ENCODE peak calls at places on chromosomes 6 and 20, in ten cellular contexts. L is thoracic aorta; M is WERI-Rb-1; C is GM12878; G is esophagus squamous epithelium; U is neuronal stem cell; R is cardiac muscle cell; A is left ventricle myocardium inferior; Y is CD8-positive, alpha-beta T cell; O is tibial nerve. I is an unnamed sample. For H3K27me3, the result is how much of the 10 kb centered on the place peaks cover.

GRCh38 chr20:23246682-23247664 is 103.6 kb upstream of the NXT1 start:
- DNase-seq in L (no peak), M (no peak), C (peak), G (no peak), U (no peak), R (no peak), A (peak), Y (no peak), O (peak), I (no peak)

GRCh38 chr20:61933481-61933950 is 132.2 kb downstream of the TAF4 start:
- DNase-seq in L (no peak), M (peak), C (no peak), G (no peak), U (no peak), R (no peak), A (no peak), Y (no peak), O (no peak), I (no peak)

GRCh38 chr20:25248501-25249172 is 752 bp downstream of the PYGB start:
- DNase-seq in L (no peak), M (peak), C (no peak), G (no peak), U (peak), R (peak), A (peak), Y (no peak), O (no peak), I (no peak)

GRCh38 chr6:127300411-127300810 is 33.7 kb downstream of the RNF146 start:
- DNase-seq in L (no peak), M (no peak), C (no peak), G (no peak), U (no peak), R (peak), A (no peak), Y (no peak), O (no peak), I (no peak)

GRCh38 chr20:584375-585301 is 25.5 kb downstream of the TCF15 start:
- DNase-seq in L (no peak), M (no peak), C (no peak), G (no peak), U (no peak), R (peak), A (no peak), Y (no peak), O (no peak), I (peak)

GRCh38 chr6:6178795-6179194 is 141.7 kb downstream of the F13A1 start:
- DNase-seq in L (no peak), M (no peak), C (no peak), G (no peak), U (no peak), R (no peak), A (no peak), Y (no peak), O (no peak), I (no peak)

GRCh38 chr20:48342822-48343513 is 484.8 kb downstream of the PREX1 start:
- DNase-seq in L (no peak), M (no peak), C (no peak), G (no peak), U (no peak), R (no peak), A (no peak), Y (no peak), O (no peak), I (no peak)

GRCh38 chr6:34346175-34347119 is 46.0 kb downstream of the NUDT3 start:
- DNase-seq in L (no peak), M (no peak), C (peak), G (no peak), U (no peak), R (no peak), A (no peak), Y (no peak), O (no peak), I (no peak)

GRCh38 chr6:16725145-16725864 is 36.0 kb downstream of the ATXN1 start:
- DNase-seq in L (no peak), M (no peak), C (no peak), G (no peak), U (no peak), R (no peak), A (no peak), Y (no peak), O (no peak), I (no peak)

GRCh38 chr6:84867521-84867920 is 103.1 kb upstream of the TBX18 start:
- DNase-seq in L (no peak), M (no peak), C (no peak), G (no peak), U (no peak), R (no peak), A (no peak), Y (no peak), O (no peak), I (no peak)

GRCh38 chr6:4180653-4181255 is 45.4 kb upstream of the ECI2 start:
- DNase-seq in L (no peak), M (no peak), C (no peak), G (no peak), U (peak), R (no peak), A (no peak), Y (no peak), O (no peak), I (no peak)

GRCh38 chr6:1569377-1569776 is 40.3 kb upstream of the FOXC1 start:
- DNase-seq in L (no peak), M (no peak), C (no peak), G (no peak), U (no peak), R (no peak), A (no peak), Y (no peak), O (no peak), I (no peak)

GRCh38 chr6:41379314-41379713 is 43.9 kb downstream of the NCR2 start:
- DNase-seq in L (no peak), M (no peak), C (no peak), G (no peak), U (no peak), R (no peak), A (no peak), Y (no peak), O (no peak), I (no peak)

GRCh38 chr20:18973499-18974173 is 160.1 kb downstream of the SCP2D1 start:
- DNase-seq in L (no peak), M (no peak), C (no peak), G (no peak), U (no peak), R (no peak), A (no peak), Y (no peak), O (peak), I (no peak)

GRCh38 chr6:156510242-156510641 is 266.9 kb upstream of the ARID1B start:
- DNase-seq in L (no peak), M (no peak), C (no peak), G (no peak), U (no peak), R (no peak), A (no peak), Y (no peak), O (no peak), I (no peak)

GRCh38 chr20:13017883-13018535 is 9.2 kb downstream of the SPTLC3 start:
- DNase-seq in L (no peak), M (no peak), C (no peak), G (no peak), U (no peak), R (no peak), A (no peak), Y (no peak), O (no peak), I (no peak)

GRCh38 chr6:144678844-144679243 is 393.7 kb downstream of the UTRN start:
- DNase-seq in L (no peak), M (no peak), C (no peak), G (no peak), U (no peak), R (no peak), A (no peak), Y (no peak), O (no peak), I (no peak)

GRCh38 chr20:14453259-14453658 is 115.8 kb upstream of the FLRT3 start:
- DNase-seq in L (no peak), M (no peak), C (no peak), G (no peak), U (no peak), R (peak), A (no peak), Y (no peak), O (no peak), I (no peak)

GRCh38 chr6:169097336-169098052 is 156.2 kb downstream of the THBS2 start:
- DNase-seq in L (no peak), M (peak), C (no peak), G (no peak), U (peak), R (no peak), A (no peak), Y (no peak), O (peak), I (no peak)

GRCh38 chr20:1813101-1813529 is 82.1 kb upstream of the SIRPA start:
- DNase-seq in L (peak), M (no peak), C (no peak), G (no peak), U (no peak), R (no peak), A (peak), Y (no peak), O (peak), I (no peak)

GRCh38 chr6:25709761-25710160 is 44.8 kb upstream of the SLC17A4 start:
- DNase-seq in L (no peak), M (no peak), C (no peak), G (no peak), U (no peak), R (no peak), A (no peak), Y (no peak), O (no peak), I (no peak)

GRCh38 chr20:63135411-63135810 is 80.5 kb downstream of the YTHDF1 start:
- DNase-seq in L (no peak), M (no peak), C (no peak), G (no peak), U (no peak), R (no peak), A (no peak), Y (no peak), O (no peak), I (no peak)

GRCh38 chr6:44219815-44220784 is 3.3 kb upstream of the SLC29A1 start:
- DNase-seq in L (no peak), M (no peak), C (no peak), G (no peak), U (no peak), R (no peak), A (no peak), Y (no peak), O (no peak), I (no peak)

GRCh38 chr6:27720607-27721580 is 191.3 kb downstream of the OR2B2 start:
- DNase-seq in L (no peak), M (no peak), C (no peak), G (no peak), U (peak), R (no peak), A (no peak), Y (no peak), O (no peak), I (no peak)

GRCh38 chr6:108712946-108713345 is 135.3 kb upstream of the ARMC2 start:
- DNase-seq in L (no peak), M (no peak), C (no peak), G (no peak), U (no peak), R (no peak), A (no peak), Y (no peak), O (no peak), I (peak)

GRCh38 chr20:57656252-57656820 is 36.1 kb upstream of the ZBP1 start:
- DNase-seq in L (peak), M (no peak), C (no peak), G (no peak), U (no peak), R (no peak), A (no peak), Y (no peak), O (peak), I (no peak)

GRCh38 chr6:53761036-53761435 is 33.8 kb upstream of the LRRC1 start:
- DNase-seq in L (no peak), M (no peak), C (no peak), G (no peak), U (no peak), R (no peak), A (no peak), Y (no peak), O (no peak), I (no peak)

DNA sequence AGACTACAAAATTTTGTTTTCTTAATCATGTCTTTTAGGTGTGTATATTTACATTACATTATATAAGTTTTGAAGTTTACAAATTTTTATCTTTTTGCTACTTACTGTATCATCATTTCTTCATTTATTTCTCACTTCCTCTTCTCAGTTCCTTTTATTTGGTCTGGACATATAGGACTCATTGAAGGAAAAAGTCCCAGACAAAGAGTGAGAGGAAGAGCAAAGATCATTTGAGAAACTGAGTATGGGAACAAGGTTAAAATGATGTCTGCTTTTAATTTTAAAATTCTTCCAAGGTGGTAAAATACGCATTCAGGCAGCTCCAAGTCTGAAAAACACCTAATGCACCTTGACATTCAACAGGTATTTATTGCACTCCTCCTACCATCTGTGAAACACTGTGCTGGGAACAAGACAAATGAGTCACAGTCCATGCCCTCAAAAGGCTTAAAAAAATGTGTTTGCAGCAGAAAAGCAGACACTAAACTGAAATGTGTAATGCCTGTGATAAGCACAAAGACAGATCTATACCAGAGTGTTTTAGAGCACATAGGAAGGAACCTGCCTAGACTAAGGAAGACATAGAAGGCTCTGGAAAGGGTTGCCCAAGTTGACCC is 63.2 kb downstream of the PKIB start:
- DNase-seq in L (no peak), M (no peak), C (no peak), G (no peak), U (no peak), R (no peak), A (no peak), Y (no peak), O (no peak), I (peak)
- H3K27me3 ChIP-seq in L (under half), M (under half), C (under half), G (under half), U (under half), R (under half), A (under half), Y (under half), O (under half), I (under half)

GRCh38 chr6:98834060-98835031 is at the start of gene POU3F2:
- DNase-seq in L (peak), M (peak), C (no peak), G (no peak), U (peak), R (peak), A (peak), Y (peak), O (peak), I (peak)

GRCh38 chr6:98836962-98837944 is 2.9 kb downstream of the POU3F2 start:
- DNase-seq in L (no peak), M (no peak), C (no peak), G (no peak), U (peak), R (no peak), A (no peak), Y (no peak), O (no peak), I (no peak)

GRCh38 chr6:98838027-98838426 is 3.7 kb downstream of the POU3F2 start:
- DNase-seq in L (no peak), M (no peak), C (no peak), G (no peak), U (no peak), R (no peak), A (no peak), Y (no peak), O (no peak), I (no peak)

GRCh38 chr6:98835149-98836024 is 1.0 kb downstream of the POU3F2 start:
- DNase-seq in L (no peak), M (peak), C (no peak), G (no peak), U (peak), R (peak), A (no peak), Y (no peak), O (no peak), I (no peak)

DNA sequence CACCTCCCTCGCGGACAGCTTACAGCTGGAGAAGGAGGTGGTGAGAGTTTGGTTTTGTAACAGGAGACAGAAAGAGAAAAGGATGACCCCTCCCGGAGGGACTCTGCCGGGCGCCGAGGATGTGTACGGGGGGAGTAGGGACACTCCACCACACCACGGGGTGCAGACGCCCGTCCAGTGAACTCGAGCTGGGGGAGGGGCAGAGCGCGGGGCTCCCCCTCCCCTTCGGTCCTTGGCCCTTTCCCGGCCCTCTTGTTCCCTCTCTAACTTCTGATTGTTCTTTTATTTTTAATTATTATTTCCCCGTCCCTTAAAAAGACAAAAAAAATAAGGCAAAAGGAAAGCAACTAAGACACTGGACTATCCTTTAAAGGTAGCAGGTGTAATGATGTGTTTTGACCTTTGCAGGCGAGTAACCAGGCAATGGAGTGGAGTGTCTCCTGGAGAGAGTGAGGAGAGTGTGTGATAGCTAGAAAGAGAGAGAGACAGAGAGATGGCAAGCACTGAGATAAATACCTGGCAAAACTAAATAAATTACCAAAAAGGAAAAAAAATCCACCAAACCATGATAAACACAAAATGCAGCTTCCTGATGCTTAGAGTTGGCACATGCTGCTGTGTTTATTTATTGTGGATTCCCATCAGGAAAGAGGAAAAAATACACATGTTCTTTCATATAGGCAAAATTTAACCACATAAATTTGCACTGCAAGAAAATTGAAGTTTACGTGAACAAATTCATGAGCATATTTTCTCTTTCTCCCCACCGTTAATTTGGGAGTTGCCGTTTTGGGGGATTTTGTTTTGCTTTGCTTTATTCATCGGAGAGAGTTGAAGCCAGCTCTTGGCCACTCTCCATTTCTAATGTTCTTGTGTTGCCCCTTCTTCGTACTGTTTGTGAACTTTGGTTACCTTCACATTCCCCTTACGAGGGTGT is 1.9 kb downstream of the POU3F2 start:
- DNase-seq in L (no peak), M (no peak), C (no peak), G (no peak), U (no peak), R (no peak), A (no peak), Y (no peak), O (no peak), I (no peak)
- H3K27me3 ChIP-seq in L (under half), M (under half), C (under half), G (under half), U (under half), R (half or more), A (half or more), Y (under half), O (half or more), I (under half)

GRCh38 chr6:30450548-30450907 is 38.8 kb upstream of the HLA-E start:
- DNase-seq in L (no peak), M (no peak), C (no peak), G (no peak), U (no peak), R (no peak), A (no peak), Y (no peak), O (no peak), I (no peak)
- H3K27me3 ChIP-seq in L (under half), M (half or more), C (under half), G (under half), U (under half), R (half or more), A (half or more), Y (under half), O (half or more), I (under half)

GRCh38 chr6:28776269-28777146 is 147.3 kb downstream of the TRIM27 start:
- DNase-seq in L (no peak), M (no peak), C (no peak), G (no peak), U (no peak), R (no peak), A (no peak), Y (no peak), O (no peak), I (no peak)
- H3K27me3 ChIP-seq in L (under half), M (half or more), C (under half), G (under half), U (half or more), R (half or more), A (half or more), Y (half or more), O (half or more), I (half or more)

DNA sequence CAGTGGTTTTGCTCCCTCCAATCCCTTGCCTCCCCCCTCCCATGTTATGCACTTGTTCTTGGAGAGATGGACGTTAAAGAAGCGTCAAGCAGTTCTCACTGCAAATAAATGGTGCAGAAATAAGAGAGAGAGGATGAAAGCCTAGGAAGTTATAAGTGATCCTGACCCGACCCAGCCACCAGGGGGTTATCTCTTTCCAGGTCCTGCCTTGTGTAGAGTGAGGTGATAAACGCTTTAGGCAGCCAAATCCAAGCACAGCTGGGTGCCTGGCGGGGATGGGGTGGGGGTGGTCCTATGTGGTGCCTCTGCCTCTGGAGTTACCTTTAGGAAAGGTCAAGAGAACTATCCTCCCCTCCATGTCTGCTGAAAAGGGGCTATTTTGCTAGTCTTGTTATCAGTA is 9.1 kb upstream of the TFAP2A start:
- DNase-seq in L (no peak), M (peak), C (no peak), G (no peak), U (no peak), R (no peak), A (no peak), Y (no peak), O (no peak), I (no peak)
- H3K27me3 ChIP-seq in L (under half), M (half or more), C (under half), G (under half), U (half or more), R (half or more), A (half or more), Y (half or more), O (half or more), I (under half)

I was measured in small intestine.